ENCODE peak calls at places on chromosomes 16 and 17, in seven cellular contexts. Q is D341Med, I is ELR, V is brain microvascular endothelial cell, X is neural crest cell, K is NCI-H1694 treated with DMSO at 0.1 percent for 48 hours, U is pancreas. M is an unnamed sample.

GRCh38 chr17:44961921-44962350 is 6.2 kb downstream of the C1QL1 start:
- DNase-seq in Q (peak; percentile 65), I (no peak), X (no peak), V (no peak), K (peak; percentile 13), U (no peak), M (no peak)

GRCh38 chr16:11792404-11793260 is 4.4 kb downstream of the ZC3H7A start:
- DNase-seq in X (no peak), Q (peak; percentile 84), U (peak; percentile 69), I (no peak), V (no peak), K (peak; percentile 69), M (peak; percentile 33)

GRCh38 chr17:77160877-77161530 is 20.2 kb downstream of the SEC14L1 start:
- DNase-seq in V (no peak), I (no peak), U (no peak), X (no peak), K (no peak), Q (no peak), M (no peak)

GRCh38 chr17:78526231-78527025 is 50.8 kb downstream of the DNAH17 start:
- DNase-seq in I (no peak), X (no peak), U (no peak), Q (no peak), V (no peak), K (no peak), M (no peak)

GRCh38 chr16:29664133-29664912 is 1.3 kb downstream of the SPN start:
- DNase-seq in K (no peak), Q (no peak), U (peak; percentile 60), X (peak; percentile 23), I (no peak), V (no peak), M (no peak)

GRCh38 chr16:72349719-72350118 is 177.8 kb upstream of the PMFBP1 start:
- DNase-seq in V (no peak), K (no peak), X (no peak), Q (no peak), I (no peak), U (no peak), M (no peak)

GRCh38 chr17:48240562-48241130 is 133.1 kb downstream of the SNX11 start:
- DNase-seq in U (no peak), I (peak; percentile 88), X (no peak), Q (no peak), V (peak; percentile 65), K (no peak), M (no peak)

GRCh38 chr16:69781118-69781517 is 19.0 kb downstream of the WWP2 start:
- DNase-seq in I (no peak), U (no peak), K (no peak), X (no peak), Q (no peak), V (no peak), M (no peak)

GRCh38 chr16:13421726-13422125 is 498.2 kb upstream of the ERCC4 start:
- DNase-seq in I (peak; percentile 18), Q (no peak), U (no peak), X (no peak), V (no peak), K (no peak), M (no peak)

GRCh38 chr16:15494231-15494630 is 59.8 kb downstream of the BMERB1 start:
- DNase-seq in V (peak; percentile 21), K (no peak), Q (no peak), I (peak; percentile 55), X (no peak), U (no peak), M (no peak)

GRCh38 chr17:35051183-35051578 is 12.3 kb downstream of the RFFL start:
- DNase-seq in X (no peak), V (no peak), I (no peak), K (no peak), U (no peak), Q (no peak), M (no peak)

GRCh38 chr17:74605361-74605760 is 13.3 kb upstream of the CD300LD start:
- DNase-seq in I (peak; percentile 72), X (no peak), Q (no peak), V (peak; percentile 24), K (no peak), U (no peak), M (no peak)

GRCh38 chr17:41775394-41776226 is 10.9 kb downstream of the JUP start:
- DNase-seq in I (no peak), V (no peak), U (no peak), X (peak; percentile 16), Q (no peak), K (no peak), M (no peak)

GRCh38 chr17:57879437-57880085 is 29.7 kb upstream of the MRPS23 start:
- DNase-seq in X (no peak), U (no peak), I (peak; percentile 55), K (no peak), V (no peak), Q (peak; percentile 81), M (no peak)

GRCh38 chr16:86496929-86497381 is 13.4 kb upstream of the FOXF1 start:
- DNase-seq in K (no peak), I (no peak), X (no peak), Q (no peak), V (no peak), U (no peak), M (peak; percentile 27)

GRCh38 chr17:38731526-38732294 is 1.6 kb downstream of the CISD3 start:
- DNase-seq in V (no peak), U (no peak), X (no peak), K (no peak), Q (no peak), I (no peak), M (no peak)

GRCh38 chr16:89922477-89922883 is 662 bp upstream of the TUBB3 start:
- DNase-seq in V (peak; percentile 98), I (peak; percentile 96), U (peak; percentile 83), Q (no peak), X (peak; percentile 61), K (no peak), M (peak; percentile 95)

GRCh38 chr16:9102379-9102778 is 10.9 kb downstream of the HAPSTR1 start:
- DNase-seq in U (no peak), K (no peak), I (peak; percentile 89), X (no peak), V (peak; percentile 81), Q (no peak), M (no peak)

GRCh38 chr17:7587831-7588230 is 2.1 kb downstream of the SOX15 start:
- DNase-seq in Q (no peak), V (no peak), U (no peak), X (no peak), I (peak; percentile 80), K (no peak), M (no peak)

GRCh38 chr16:72878301-72879269 is 169.3 kb downstream of the ZFHX3 start:
- DNase-seq in V (peak; percentile 86), Q (no peak), I (peak; percentile 62), U (no peak), X (no peak), K (no peak), M (peak; percentile 26)

GRCh38 chr17:33436321-33436720 is 143.2 kb upstream of the ASIC2 start:
- DNase-seq in X (no peak), V (peak; percentile 13), I (no peak), K (no peak), Q (no peak), U (no peak), M (no peak)

GRCh38 chr17:882827-883585 is 96.6 kb downstream of the NXN start:
- DNase-seq in V (peak; percentile 16), K (no peak), X (peak; percentile 59), I (no peak), U (no peak), Q (no peak), M (no peak)

GRCh38 chr16:19980866-19981265 is 92.8 kb downstream of the GPR139 start:
- DNase-seq in U (no peak), V (no peak), I (peak; percentile 10), Q (no peak), X (no peak), K (no peak), M (peak; percentile 26)

GRCh38 chr17:61000911-61001310 is 323.3 kb downstream of the BCAS3 start:
- DNase-seq in V (peak; percentile 44), K (no peak), X (no peak), Q (no peak), I (peak; percentile 77), U (no peak), M (no peak)

GRCh38 chr16:28537964-28538732 is 626 bp downstream of the NUPR1 start:
- DNase-seq in X (no peak), Q (no peak), K (no peak), I (no peak), V (no peak), U (no peak), M (no peak)

GRCh38 chr16:25155553-25156460 is 44.3 kb downstream of the LCMT1 start:
- DNase-seq in U (no peak), I (peak; percentile 44), K (no peak), X (no peak), Q (no peak), V (no peak), M (no peak)

GRCh38 chr16:48217708-48218107 is 26.4 kb upstream of the LONP2 start:
- DNase-seq in X (no peak), U (no peak), V (no peak), K (no peak), I (no peak), Q (no peak), M (no peak)

GRCh38 chr16:89072216-89073130 is 21.2 kb upstream of the ACSF3 start:
- DNase-seq in K (peak; percentile 26), U (peak; percentile 47), I (no peak), Q (no peak), V (no peak), X (no peak), M (peak; percentile 53)

GRCh38 chr17:4679652-4680051 is 24.3 kb downstream of the PELP1 start:
- DNase-seq in V (peak; percentile 79), I (peak; percentile 85), X (no peak), U (no peak), Q (no peak), K (no peak), M (no peak)

GRCh38 chr16:82016964-82017363 is 5.7 kb upstream of the SDR42E1 start:
- DNase-seq in X (no peak), Q (no peak), I (no peak), V (no peak), U (no peak), K (no peak), M (no peak)

GRCh38 chr17:13306310-13306962 is 288.6 kb upstream of the ELAC2 start:
- DNase-seq in I (peak; percentile 86), U (no peak), V (peak; percentile 72), Q (peak; percentile 30), K (no peak), X (peak; percentile 41), M (no peak)

M was measured in glutamatergic neuron.